ENCODE peak calls at places on chromosomes 7 and 10, in five cellular contexts. T is small intestine, S is naive B cell, L is IMR-90, N is cardiac septum. O is an unnamed sample.

GRCh38 chr10:104683567-104683966 is 42.5 kb downstream of the SORCS3 start:
- DNase-seq in T (no peak), S (no peak), L (no peak), N (no peak), O (no peak)

GRCh38 chr10:91022390-91022789 is 101.5 kb upstream of the ANKRD1 start:
- DNase-seq in T (no peak), S (no peak), L (no peak), N (no peak), O (no peak)

GRCh38 chr7:74203157-74203556 is 6.6 kb upstream of the LAT2 start:
- DNase-seq in T (peak), S (peak), L (peak), N (no peak), O (peak)

GRCh38 chr7:79421751-79422150 is 31.7 kb downstream of the MAGI2 start:
- DNase-seq in T (no peak), S (no peak), L (no peak), N (no peak), O (no peak)

GRCh38 chr10:62327897-62328296 is 46.3 kb upstream of the ZNF365 start:
- DNase-seq in T (no peak), S (no peak), L (no peak), N (no peak), O (no peak)

GRCh38 chr7:45064047-45064725 is 24.6 kb downstream of the NACAD start:
- DNase-seq in T (no peak), S (no peak), L (no peak), N (no peak), O (peak)

GRCh38 chr10:21603721-21604120 is 69.7 kb downstream of the MLLT10 start:
- DNase-seq in T (no peak), S (no peak), L (no peak), N (no peak), O (no peak)

GRCh38 chr10:588246-589165 is 101.0 kb downstream of the DIP2C start:
- DNase-seq in T (no peak), S (no peak), L (peak), N (peak), O (no peak)

GRCh38 chr10:127976701-127977367 is 69.9 kb downstream of the PTPRE start:
- DNase-seq in T (no peak), S (no peak), L (no peak), N (no peak), O (no peak)

GRCh38 chr10:93473804-93474472 is 8.2 kb downstream of the MYOF start:
- DNase-seq in T (no peak), S (no peak), L (no peak), N (no peak), O (no peak)

GRCh38 chr10:22437620-22438588 is 92.6 kb downstream of the SPAG6 start:
- DNase-seq in T (peak), S (no peak), L (peak), N (no peak), O (no peak)

GRCh38 chr10:3897156-3897555 is 112.1 kb upstream of the KLF6 start:
- DNase-seq in T (no peak), S (no peak), L (peak), N (no peak), O (no peak)

GRCh38 chr10:24418532-24418931 is 209.6 kb downstream of the KIAA1217 start:
- DNase-seq in T (no peak), S (no peak), L (no peak), N (no peak), O (no peak)